ENCODE peak calls at places on chromosomes 6 and 20, in six cellular contexts. One of them, this sample, is unnamed. For H3K27me3, the result is how much of the 10 kb centered on the place peaks cover.

GRCh38 chr20:43955244-43956191 is 40.9 kb downstream of the TOX2 start:
- DNase-seq in mesendoderm: peak
- DNase-seq in HCT116: peak
- DNase-seq in neuronal stem cell: no peak
- DNase-seq in IMR-90: peak
- DNase-seq in CD8-positive, alpha-beta memory T cell: peak
- DNase-seq in this sample: peak

GRCh38 chr6:145809785-145810184 is 4.8 kb downstream of the FBXO30 start:
- DNase-seq in mesendoderm: no peak
- DNase-seq in HCT116: no peak
- DNase-seq in neuronal stem cell: no peak
- DNase-seq in IMR-90: peak
- DNase-seq in CD8-positive, alpha-beta memory T cell: no peak
- DNase-seq in this sample: no peak

GRCh38 chr6:131136021-131136847 is 967 bp downstream of the AKAP7 start:
- DNase-seq in mesendoderm: no peak
- DNase-seq in HCT116: no peak
- DNase-seq in neuronal stem cell: no peak
- DNase-seq in IMR-90: peak
- DNase-seq in CD8-positive, alpha-beta memory T cell: no peak
- DNase-seq in this sample: peak

GRCh38 chr20:38023181-38024085 is 9.8 kb downstream of the TTI1 start:
- DNase-seq in mesendoderm: no peak
- DNase-seq in HCT116: no peak
- DNase-seq in neuronal stem cell: no peak
- DNase-seq in IMR-90: peak
- DNase-seq in CD8-positive, alpha-beta memory T cell: no peak
- DNase-seq in this sample: peak

GRCh38 chr6:167990016-167990945 is 7.2 kb upstream of the KIF25 start:
- DNase-seq in mesendoderm: no peak
- DNase-seq in HCT116: no peak
- DNase-seq in neuronal stem cell: no peak
- DNase-seq in IMR-90: no peak
- DNase-seq in CD8-positive, alpha-beta memory T cell: no peak
- DNase-seq in this sample: no peak

GRCh38 chr20:2798814-2799213 is 1.6 kb downstream of the CPXM1 start:
- DNase-seq in mesendoderm: peak
- DNase-seq in HCT116: no peak
- DNase-seq in neuronal stem cell: no peak
- DNase-seq in IMR-90: peak
- DNase-seq in CD8-positive, alpha-beta memory T cell: no peak
- DNase-seq in this sample: no peak

GRCh38 chr20:35093245-35093884 is 758 bp upstream of the TRPC4AP start:
- DNase-seq in mesendoderm: no peak
- DNase-seq in HCT116: no peak
- DNase-seq in neuronal stem cell: no peak
- DNase-seq in IMR-90: peak
- DNase-seq in CD8-positive, alpha-beta memory T cell: no peak
- DNase-seq in this sample: peak

GRCh38 chr6:1584996-1585668 is 24.6 kb upstream of the FOXC1 start:
- DNase-seq in mesendoderm: no peak
- DNase-seq in HCT116: no peak
- DNase-seq in neuronal stem cell: no peak
- DNase-seq in IMR-90: no peak
- DNase-seq in CD8-positive, alpha-beta memory T cell: no peak
- DNase-seq in this sample: no peak

GRCh38 chr6:25103603-25104002 is 167.8 kb upstream of the RIPOR2 start:
- DNase-seq in mesendoderm: no peak
- DNase-seq in HCT116: no peak
- DNase-seq in neuronal stem cell: no peak
- DNase-seq in IMR-90: no peak
- DNase-seq in CD8-positive, alpha-beta memory T cell: no peak
- DNase-seq in this sample: no peak

GRCh38 chr6:37382954-37383353 is 29.2 kb downstream of the RNF8 start:
- DNase-seq in mesendoderm: peak
- DNase-seq in HCT116: no peak
- DNase-seq in neuronal stem cell: no peak
- DNase-seq in IMR-90: no peak
- DNase-seq in CD8-positive, alpha-beta memory T cell: no peak
- DNase-seq in this sample: no peak

GRCh38 chr20:62388839-62389600 is 2.1 kb downstream of the RPS21 start:
- DNase-seq in mesendoderm: no peak
- DNase-seq in HCT116: no peak
- DNase-seq in neuronal stem cell: no peak
- DNase-seq in IMR-90: no peak
- DNase-seq in CD8-positive, alpha-beta memory T cell: no peak
- DNase-seq in this sample: no peak
- H3K4me3 ChIP-seq in mesendoderm: no peak
- H3K4me3 ChIP-seq in HCT116: peak
- H3K4me3 ChIP-seq in neuronal stem cell: no peak
- H3K4me3 ChIP-seq in IMR-90: no peak
- H3K4me3 ChIP-seq in CD8-positive, alpha-beta memory T cell: no peak
- H3K4me3 ChIP-seq in this sample: peak

GRCh38 chr6:27224729-27225128 is 22.8 kb upstream of the PRSS16 start:
- DNase-seq in mesendoderm: no peak
- DNase-seq in HCT116: no peak
- DNase-seq in neuronal stem cell: no peak
- DNase-seq in IMR-90: no peak
- DNase-seq in CD8-positive, alpha-beta memory T cell: no peak
- DNase-seq in this sample: no peak
- H3K27me3 ChIP-seq in mesendoderm: under half
- H3K27me3 ChIP-seq in HCT116: under half
- H3K27me3 ChIP-seq in neuronal stem cell: under half
- H3K27me3 ChIP-seq in IMR-90: under half
- H3K27me3 ChIP-seq in CD8-positive, alpha-beta memory T cell: under half
- H3K27me3 ChIP-seq in this sample: under half

GRCh38 chr6:157786221-157786620 is 36.8 kb upstream of the SNX9 start:
- DNase-seq in mesendoderm: no peak
- DNase-seq in HCT116: no peak
- DNase-seq in neuronal stem cell: no peak
- DNase-seq in IMR-90: no peak
- DNase-seq in CD8-positive, alpha-beta memory T cell: no peak
- DNase-seq in this sample: no peak
- H3K4me3 ChIP-seq in mesendoderm: no peak
- H3K4me3 ChIP-seq in HCT116: no peak
- H3K4me3 ChIP-seq in neuronal stem cell: no peak
- H3K4me3 ChIP-seq in IMR-90: no peak
- H3K4me3 ChIP-seq in CD8-positive, alpha-beta memory T cell: no peak
- H3K4me3 ChIP-seq in this sample: no peak

GRCh38 chr20:19374066-19374615 is 161.7 kb downstream of the SLC24A3 start:
- DNase-seq in mesendoderm: no peak
- DNase-seq in HCT116: no peak
- DNase-seq in neuronal stem cell: no peak
- DNase-seq in IMR-90: no peak
- DNase-seq in CD8-positive, alpha-beta memory T cell: no peak
- DNase-seq in this sample: no peak

GRCh38 chr20:19368351-19368750 is 155.9 kb downstream of the SLC24A3 start:
- DNase-seq in mesendoderm: no peak
- DNase-seq in HCT116: no peak
- DNase-seq in neuronal stem cell: no peak
- DNase-seq in IMR-90: no peak
- DNase-seq in CD8-positive, alpha-beta memory T cell: no peak
- DNase-seq in this sample: no peak

GRCh38 chr20:19370076-19371075 is 157.9 kb downstream of the SLC24A3 start:
- DNase-seq in mesendoderm: no peak
- DNase-seq in HCT116: no peak
- DNase-seq in neuronal stem cell: no peak
- DNase-seq in IMR-90: no peak
- DNase-seq in CD8-positive, alpha-beta memory T cell: no peak
- DNase-seq in this sample: no peak

GRCh38 chr20:19367591-19367990 is 155.1 kb downstream of the SLC24A3 start:
- DNase-seq in mesendoderm: no peak
- DNase-seq in HCT116: no peak
- DNase-seq in neuronal stem cell: no peak
- DNase-seq in IMR-90: no peak
- DNase-seq in CD8-positive, alpha-beta memory T cell: no peak
- DNase-seq in this sample: no peak

GRCh38 chr20:19371112-19371511 is 158.7 kb downstream of the SLC24A3 start:
- DNase-seq in mesendoderm: no peak
- DNase-seq in HCT116: no peak
- DNase-seq in neuronal stem cell: no peak
- DNase-seq in IMR-90: no peak
- DNase-seq in CD8-positive, alpha-beta memory T cell: no peak
- DNase-seq in this sample: no peak
- H3K27me3 ChIP-seq in mesendoderm: under half
- H3K27me3 ChIP-seq in HCT116: under half
- H3K27me3 ChIP-seq in neuronal stem cell: under half
- H3K27me3 ChIP-seq in IMR-90: under half
- H3K27me3 ChIP-seq in CD8-positive, alpha-beta memory T cell: under half
- H3K27me3 ChIP-seq in this sample: under half

DNA sequence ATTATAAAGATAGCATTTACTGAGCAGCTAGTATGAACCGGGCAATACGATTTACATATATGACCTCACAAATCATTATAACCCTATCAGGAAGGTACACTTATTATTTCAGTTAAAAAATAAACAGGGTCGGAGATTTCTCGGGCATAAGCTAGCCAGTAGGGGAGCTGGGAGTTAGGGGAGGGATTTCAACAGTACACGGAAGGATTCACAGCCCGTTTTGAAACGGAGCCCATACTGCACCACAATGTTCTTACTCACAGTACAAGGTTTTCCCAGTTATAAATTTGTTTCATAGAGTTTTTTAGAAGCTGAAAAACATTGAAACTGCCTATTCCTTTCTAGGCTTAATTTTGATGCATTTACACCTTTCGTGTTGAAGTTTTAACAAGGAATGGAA is 607.1 kb downstream of the HDGFL1 start:
- DNase-seq in mesendoderm: no peak
- DNase-seq in HCT116: no peak
- DNase-seq in neuronal stem cell: no peak
- DNase-seq in IMR-90: no peak
- DNase-seq in CD8-positive, alpha-beta memory T cell: no peak
- DNase-seq in this sample: no peak
- H3K4me3 ChIP-seq in mesendoderm: no peak
- H3K4me3 ChIP-seq in HCT116: no peak
- H3K4me3 ChIP-seq in neuronal stem cell: no peak
- H3K4me3 ChIP-seq in IMR-90: no peak
- H3K4me3 ChIP-seq in CD8-positive, alpha-beta memory T cell: no peak
- H3K4me3 ChIP-seq in this sample: no peak

GRCh38 chr6:110541701-110542309 is 65.4 kb upstream of the SLC22A16 start:
- DNase-seq in mesendoderm: no peak
- DNase-seq in HCT116: no peak
- DNase-seq in neuronal stem cell: no peak
- DNase-seq in IMR-90: no peak
- DNase-seq in CD8-positive, alpha-beta memory T cell: no peak
- DNase-seq in this sample: peak
- H3K27me3 ChIP-seq in mesendoderm: under half
- H3K27me3 ChIP-seq in HCT116: under half
- H3K27me3 ChIP-seq in neuronal stem cell: under half
- H3K27me3 ChIP-seq in IMR-90: under half
- H3K27me3 ChIP-seq in CD8-positive, alpha-beta memory T cell: under half
- H3K27me3 ChIP-seq in this sample: under half

GRCh38 chr20:22584922-22585785 is 782 bp upstream of the FOXA2 start:
- DNase-seq in mesendoderm: peak
- DNase-seq in HCT116: no peak
- DNase-seq in neuronal stem cell: no peak
- DNase-seq in IMR-90: no peak
- DNase-seq in CD8-positive, alpha-beta memory T cell: no peak
- DNase-seq in this sample: no peak
- H3K4me3 ChIP-seq in mesendoderm: no peak
- H3K4me3 ChIP-seq in HCT116: no peak
- H3K4me3 ChIP-seq in neuronal stem cell: no peak
- H3K4me3 ChIP-seq in IMR-90: no peak
- H3K4me3 ChIP-seq in CD8-positive, alpha-beta memory T cell: no peak
- H3K4me3 ChIP-seq in this sample: peak